ENCODE peak calls at places on chromosomes 7 and 10, in seven cellular contexts. One of them, this sample, is unnamed.

GRCh38 chr7:14158111-14158510 is 168.6 kb upstream of the ETV1 start:
- DNase-seq in OCI-LY7: no peak
- DNase-seq in hepatocyte: no peak
- DNase-seq in HCT116: no peak
- DNase-seq in fibroblast of lung: no peak
- DNase-seq in GM12878: no peak
- DNase-seq in GM23248: no peak
- DNase-seq in this sample: no peak

GRCh38 chr7:133275441-133276105 is 22.7 kb downstream of the EXOC4 start:
- DNase-seq in GM12878: no peak
- DNase-seq in OCI-LY7: no peak
- DNase-seq in hepatocyte: no peak
- DNase-seq in GM23248: peak; percentile 15
- DNase-seq in fibroblast of lung: peak; percentile 65
- DNase-seq in HCT116: no peak
- DNase-seq in this sample: no peak

GRCh38 chr10:73800560-73801252 is 10.7 kb downstream of the NDST2 start:
- DNase-seq in HCT116: no peak
- DNase-seq in fibroblast of lung: no peak
- DNase-seq in hepatocyte: no peak
- DNase-seq in GM12878: no peak
- DNase-seq in OCI-LY7: no peak
- DNase-seq in GM23248: no peak
- DNase-seq in this sample: no peak

GRCh38 chr10:50621981-50622496 is 1.7 kb downstream of the SGMS1 start:
- DNase-seq in hepatocyte: peak; percentile 93
- DNase-seq in HCT116: peak; percentile 75
- DNase-seq in GM23248: peak; percentile 95
- DNase-seq in OCI-LY7: peak; percentile 91
- DNase-seq in GM12878: peak; percentile 83
- DNase-seq in fibroblast of lung: peak; percentile 93
- DNase-seq in this sample: peak; percentile 100

GRCh38 chr7:125876436-125876835 is 946.8 kb upstream of the POT1 start:
- DNase-seq in hepatocyte: no peak
- DNase-seq in GM23248: no peak
- DNase-seq in fibroblast of lung: no peak
- DNase-seq in OCI-LY7: no peak
- DNase-seq in HCT116: no peak
- DNase-seq in GM12878: no peak
- DNase-seq in this sample: no peak

GRCh38 chr10:132195366-132196075 is 8.8 kb downstream of the DPYSL4 start:
- DNase-seq in hepatocyte: no peak
- DNase-seq in GM23248: no peak
- DNase-seq in GM12878: no peak
- DNase-seq in fibroblast of lung: no peak
- DNase-seq in HCT116: no peak
- DNase-seq in OCI-LY7: no peak
- DNase-seq in this sample: no peak

GRCh38 chr10:132145521-132146185 is 41.1 kb upstream of the DPYSL4 start:
- DNase-seq in OCI-LY7: no peak
- DNase-seq in HCT116: no peak
- DNase-seq in GM23248: no peak
- DNase-seq in fibroblast of lung: no peak
- DNase-seq in hepatocyte: no peak
- DNase-seq in GM12878: no peak
- DNase-seq in this sample: no peak

GRCh38 chr10:100192350-100192749 is 6.5 kb upstream of the ERLIN1 start:
- DNase-seq in HCT116: no peak
- DNase-seq in fibroblast of lung: no peak
- DNase-seq in GM12878: no peak
- DNase-seq in hepatocyte: no peak
- DNase-seq in GM23248: no peak
- DNase-seq in OCI-LY7: no peak
- DNase-seq in this sample: no peak

GRCh38 chr10:80460399-80461207 is 6.5 kb downstream of the TSPAN14 start:
- DNase-seq in OCI-LY7: no peak
- DNase-seq in hepatocyte: peak; percentile 83
- DNase-seq in fibroblast of lung: peak; percentile 76
- DNase-seq in HCT116: peak; percentile 80
- DNase-seq in GM23248: peak; percentile 54
- DNase-seq in GM12878: no peak
- DNase-seq in this sample: no peak

GRCh38 chr7:152137476-152138025 is 112.1 kb downstream of the GALNT11 start:
- DNase-seq in HCT116: no peak
- DNase-seq in hepatocyte: no peak
- DNase-seq in OCI-LY7: no peak
- DNase-seq in GM23248: no peak
- DNase-seq in GM12878: no peak
- DNase-seq in fibroblast of lung: peak; percentile 20
- DNase-seq in this sample: peak; percentile 4

GRCh38 chr7:100396421-100396982 is 23.2 kb downstream of the PILRA start:
- DNase-seq in fibroblast of lung: no peak
- DNase-seq in HCT116: no peak
- DNase-seq in OCI-LY7: peak; percentile 78
- DNase-seq in GM23248: no peak
- DNase-seq in GM12878: peak; percentile 93
- DNase-seq in hepatocyte: no peak
- DNase-seq in this sample: no peak

GRCh38 chr7:29346574-29346973 is 152.0 kb downstream of the CHN2 start:
- DNase-seq in HCT116: no peak
- DNase-seq in GM23248: no peak
- DNase-seq in GM12878: no peak
- DNase-seq in OCI-LY7: no peak
- DNase-seq in hepatocyte: no peak
- DNase-seq in fibroblast of lung: no peak
- DNase-seq in this sample: peak; percentile 7

GRCh38 chr7:137760111-137760510 is 86.7 kb downstream of the DGKI start:
- DNase-seq in OCI-LY7: no peak
- DNase-seq in GM23248: no peak
- DNase-seq in GM12878: no peak
- DNase-seq in hepatocyte: peak; percentile 14
- DNase-seq in fibroblast of lung: peak; percentile 59
- DNase-seq in HCT116: no peak
- DNase-seq in this sample: no peak

GRCh38 chr7:80230327-80230726 is 95.7 kb downstream of the GNAI1 start:
- DNase-seq in GM23248: peak; percentile 13
- DNase-seq in GM12878: no peak
- DNase-seq in OCI-LY7: no peak
- DNase-seq in fibroblast of lung: peak; percentile 32
- DNase-seq in hepatocyte: no peak
- DNase-seq in HCT116: no peak
- DNase-seq in this sample: peak; percentile 3

GRCh38 chr10:29618341-29619171 is 16.2 kb downstream of the SVIL start:
- DNase-seq in hepatocyte: peak; percentile 68
- DNase-seq in HCT116: no peak
- DNase-seq in GM23248: peak; percentile 47
- DNase-seq in OCI-LY7: no peak
- DNase-seq in GM12878: no peak
- DNase-seq in fibroblast of lung: peak; percentile 18
- DNase-seq in this sample: no peak
- H3K79me2 ChIP-seq in hepatocyte: peaks cover 76% of the 10 kb centered on the region
- H3K79me2 ChIP-seq in HCT116: peaks cover 19% of the 10 kb centered on the region
- H3K79me2 ChIP-seq in GM23248: no peaks in the 10 kb centered on the region
- H3K79me2 ChIP-seq in OCI-LY7: no peaks in the 10 kb centered on the region
- H3K79me2 ChIP-seq in GM12878: no peaks in the 10 kb centered on the region
- H3K79me2 ChIP-seq in fibroblast of lung: no peaks in the 10 kb centered on the region
- H3K79me2 ChIP-seq in this sample: peaks cover 56% of the 10 kb centered on the region

DNA sequence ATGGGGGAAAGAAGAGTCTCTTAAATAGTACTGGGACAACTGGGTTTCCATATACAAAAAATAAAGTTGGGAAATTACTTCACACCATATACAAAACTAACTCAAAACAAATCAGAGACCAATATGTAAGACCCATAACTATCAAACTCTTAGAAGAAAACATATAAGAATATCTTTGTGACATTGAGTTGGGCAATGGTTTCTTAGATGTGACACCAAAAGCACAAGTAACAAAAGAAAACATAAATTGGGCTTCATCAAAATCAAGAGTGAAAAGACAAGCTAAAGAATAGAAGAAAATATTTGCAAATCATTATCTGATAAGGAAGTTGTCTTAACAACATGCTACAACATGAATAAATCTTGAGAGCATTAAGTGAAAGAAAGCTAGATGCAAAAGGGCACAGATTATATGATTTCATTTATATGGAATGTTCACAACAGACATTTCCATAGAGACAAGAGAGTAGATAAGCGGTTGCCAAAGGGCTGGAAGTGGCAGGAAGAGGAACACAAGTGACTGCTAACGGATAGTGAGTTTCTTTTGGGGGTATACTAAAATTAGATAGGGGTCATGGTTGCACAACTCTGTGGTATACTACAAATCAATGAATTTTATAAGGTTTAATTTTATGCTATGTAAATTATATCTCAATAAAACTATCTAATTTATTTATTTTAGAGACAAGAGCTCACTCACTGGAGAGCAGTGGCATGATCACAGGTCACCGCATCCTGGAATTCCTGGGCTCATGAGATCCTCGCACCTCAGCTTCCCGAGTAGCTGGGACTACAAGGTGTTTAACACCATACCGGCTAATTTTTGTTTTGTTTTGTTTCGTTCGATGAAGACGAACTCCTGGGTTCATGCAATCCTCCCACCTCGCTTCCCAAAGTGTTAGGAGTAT is 35.4 kb downstream of the JMJD1C start:
- DNase-seq in GM23248: peak; percentile 78
- DNase-seq in GM12878: no peak
- DNase-seq in fibroblast of lung: peak; percentile 82
- DNase-seq in HCT116: peak; percentile 3
- DNase-seq in hepatocyte: peak; percentile 25
- DNase-seq in OCI-LY7: no peak
- DNase-seq in this sample: peak; percentile 83
- H3K79me2 ChIP-seq in GM23248: peaks cover 100% of the 10 kb centered on the region
- H3K79me2 ChIP-seq in GM12878: peaks cover 27% of the 10 kb centered on the region
- H3K79me2 ChIP-seq in fibroblast of lung: peaks cover 70% of the 10 kb centered on the region
- H3K79me2 ChIP-seq in HCT116: peaks cover 95% of the 10 kb centered on the region
- H3K79me2 ChIP-seq in hepatocyte: peaks cover 98% of the 10 kb centered on the region
- H3K79me2 ChIP-seq in OCI-LY7: peaks cover 4% of the 10 kb centered on the region
- H3K79me2 ChIP-seq in this sample: peaks cover 97% of the 10 kb centered on the region

GRCh38 chr10:96270564-96270963 is 805 bp downstream of the BLNK start:
- DNase-seq in hepatocyte: no peak
- DNase-seq in fibroblast of lung: no peak
- DNase-seq in OCI-LY7: no peak
- DNase-seq in GM23248: no peak
- DNase-seq in GM12878: no peak
- DNase-seq in HCT116: no peak
- DNase-seq in this sample: no peak
- H3K79me2 ChIP-seq in hepatocyte: peaks cover 15% of the 10 kb centered on the region
- H3K79me2 ChIP-seq in fibroblast of lung: no peaks in the 10 kb centered on the region
- H3K79me2 ChIP-seq in OCI-LY7: peaks cover 73% of the 10 kb centered on the region
- H3K79me2 ChIP-seq in GM23248: no peaks in the 10 kb centered on the region
- H3K79me2 ChIP-seq in GM12878: peaks cover 76% of the 10 kb centered on the region
- H3K79me2 ChIP-seq in HCT116: no peaks in the 10 kb centered on the region
- H3K79me2 ChIP-seq in this sample: no peaks in the 10 kb centered on the region

GRCh38 chr7:140159487-140159886 is 17.3 kb downstream of the KDM7A start:
- DNase-seq in HCT116: no peak
- DNase-seq in OCI-LY7: no peak
- DNase-seq in hepatocyte: no peak
- DNase-seq in GM23248: peak; percentile 69
- DNase-seq in GM12878: no peak
- DNase-seq in fibroblast of lung: peak; percentile 56
- DNase-seq in this sample: no peak

GRCh38 chr7:140165422-140165821 is 11.4 kb downstream of the KDM7A start:
- DNase-seq in GM12878: no peak
- DNase-seq in hepatocyte: no peak
- DNase-seq in HCT116: peak; percentile 35
- DNase-seq in OCI-LY7: no peak
- DNase-seq in fibroblast of lung: peak; percentile 73
- DNase-seq in GM23248: peak; percentile 91
- DNase-seq in this sample: peak; percentile 52

GRCh38 chr7:140156460-140157080 is 20.2 kb downstream of the KDM7A start:
- DNase-seq in fibroblast of lung: no peak
- DNase-seq in OCI-LY7: no peak
- DNase-seq in GM23248: no peak
- DNase-seq in HCT116: no peak
- DNase-seq in GM12878: no peak
- DNase-seq in hepatocyte: no peak
- DNase-seq in this sample: no peak

GRCh38 chr7:140160308-140160707 is 16.5 kb downstream of the KDM7A start:
- DNase-seq in HCT116: no peak
- DNase-seq in GM12878: no peak
- DNase-seq in GM23248: no peak
- DNase-seq in fibroblast of lung: peak; percentile 4
- DNase-seq in hepatocyte: no peak
- DNase-seq in OCI-LY7: no peak
- DNase-seq in this sample: no peak

DNA sequence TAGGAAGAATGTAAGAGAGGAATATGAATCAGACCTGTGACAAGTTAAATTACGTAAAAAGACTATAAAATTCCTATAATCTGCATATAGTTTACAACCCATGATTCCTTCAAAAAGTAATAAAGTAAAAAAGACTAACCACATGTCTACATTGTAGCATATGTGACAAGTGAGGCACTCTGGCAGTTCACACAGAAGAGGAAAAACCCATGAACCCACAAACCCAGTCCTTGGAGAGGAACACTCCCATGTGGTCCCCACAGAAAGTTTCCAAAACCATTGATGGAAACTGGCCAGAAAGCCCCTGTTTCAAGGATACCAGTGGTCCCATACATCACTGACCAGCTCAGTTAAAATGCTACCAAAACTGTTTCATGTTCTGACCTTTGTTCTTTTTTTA is 15.7 kb downstream of the KDM7A start:
- DNase-seq in OCI-LY7: no peak
- DNase-seq in HCT116: no peak
- DNase-seq in GM23248: no peak
- DNase-seq in fibroblast of lung: no peak
- DNase-seq in GM12878: no peak
- DNase-seq in hepatocyte: no peak
- DNase-seq in this sample: no peak
- H3K79me2 ChIP-seq in OCI-LY7: no peaks in the 10 kb centered on the region
- H3K79me2 ChIP-seq in HCT116: no peaks in the 10 kb centered on the region
- H3K79me2 ChIP-seq in GM23248: peaks cover 99% of the 10 kb centered on the region
- H3K79me2 ChIP-seq in fibroblast of lung: no peaks in the 10 kb centered on the region
- H3K79me2 ChIP-seq in GM12878: no peaks in the 10 kb centered on the region
- H3K79me2 ChIP-seq in hepatocyte: peaks cover 77% of the 10 kb centered on the region
- H3K79me2 ChIP-seq in this sample: no peaks in the 10 kb centered on the region

DNA sequence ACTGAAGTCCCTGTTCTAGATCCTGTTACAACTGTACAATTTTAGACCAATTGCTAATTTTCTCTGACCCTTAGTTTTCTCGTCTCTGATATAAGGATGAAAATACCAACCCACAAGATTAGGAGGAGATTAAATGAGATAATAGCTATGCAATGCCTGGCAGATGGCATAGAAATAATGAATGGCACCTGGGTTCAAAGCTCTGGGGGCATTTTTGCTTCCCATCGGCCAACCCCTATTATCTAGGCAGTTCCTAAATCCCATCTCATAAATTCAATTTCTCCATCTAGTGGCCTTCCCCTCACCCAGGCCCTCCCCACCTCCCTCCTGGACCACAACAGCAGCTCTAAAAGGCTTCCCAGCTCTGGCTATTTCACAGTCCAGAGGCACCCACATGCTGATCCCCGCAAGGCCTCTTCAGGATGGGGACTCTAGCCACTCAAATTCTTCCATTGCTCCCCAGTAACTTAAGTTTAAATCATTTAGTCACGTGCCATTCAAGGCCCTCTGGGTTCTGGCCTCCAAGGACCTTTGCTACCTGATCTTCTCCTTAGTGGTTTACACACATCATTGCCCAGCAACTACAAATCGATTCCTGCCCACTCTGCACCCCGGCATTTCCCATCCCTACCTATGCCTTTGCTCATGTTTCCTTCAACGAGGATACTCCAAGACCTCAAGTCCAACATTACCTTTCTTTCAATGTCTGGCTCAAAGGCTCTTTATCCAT is 202.4 kb upstream of the KLF14 start:
- DNase-seq in HCT116: no peak
- DNase-seq in fibroblast of lung: no peak
- DNase-seq in hepatocyte: no peak
- DNase-seq in GM23248: no peak
- DNase-seq in OCI-LY7: no peak
- DNase-seq in GM12878: no peak
- DNase-seq in this sample: peak; percentile 1
- H3K79me2 ChIP-seq in HCT116: peaks cover 100% of the 10 kb centered on the region
- H3K79me2 ChIP-seq in fibroblast of lung: peaks cover 100% of the 10 kb centered on the region
- H3K79me2 ChIP-seq in hepatocyte: peaks cover 3% of the 10 kb centered on the region
- H3K79me2 ChIP-seq in GM23248: peaks cover 100% of the 10 kb centered on the region
- H3K79me2 ChIP-seq in OCI-LY7: peaks cover 10% of the 10 kb centered on the region
- H3K79me2 ChIP-seq in GM12878: peaks cover 95% of the 10 kb centered on the region
- H3K79me2 ChIP-seq in this sample: peaks cover 98% of the 10 kb centered on the region

This sample was measured in PC-3.